ENCODE peak calls at places on chromosome 3, in four cellular contexts. O is esophagus squamous epithelium, E is brain microvascular endothelial cell, L is ovary. H is an unnamed sample.

GRCh38 chr3:10867384-10867783 is 51.4 kb downstream of the SLC6A11 start:
- DNase-seq in E (peak), L (no peak), O (no peak), H (no peak)

GRCh38 chr3:60948488-60948887 is 302.8 kb downstream of the FHIT start:
- DNase-seq in E (peak), O (no peak), L (no peak), H (no peak)

GRCh38 chr3:29240248-29240647 is 40.6 kb upstream of the RBMS3 start:
- DNase-seq in L (no peak), E (peak), O (no peak), H (no peak)

GRCh38 chr3:171810278-171811058 is at the start of gene PLD1:
- DNase-seq in E (peak), O (no peak), L (peak), H (peak)

GRCh38 chr3:36175113-36175812 is 205.0 kb upstream of the STAC start:
- DNase-seq in E (no peak), O (no peak), L (no peak), H (no peak)

GRCh38 chr3:188153498-188153948 is 434 bp upstream of the LPP start:
- DNase-seq in O (peak), L (peak), E (peak), H (peak)

GRCh38 chr3:58563386-58564035 is 13.7 kb downstream of the FAM107A start:
- DNase-seq in L (no peak), O (no peak), E (no peak), H (no peak)

GRCh38 chr3:143769663-143770062 is 78.6 kb downstream of the SLC9A9 start:
- DNase-seq in O (no peak), E (peak), L (no peak), H (no peak)

GRCh38 chr3:159762981-159763465 is 225.6 kb upstream of the IL12A start:
- DNase-seq in L (peak), O (peak), E (peak), H (peak)

GRCh38 chr3:15206662-15207576 is 873 bp downstream of the CAPN7 start:
- DNase-seq in L (no peak), O (no peak), E (peak), H (no peak)

GRCh38 chr3:40109641-40110490 is 199.6 kb upstream of the EIF1B start:
- DNase-seq in O (no peak), L (peak), E (no peak), H (no peak)

GRCh38 chr3:13950042-13950441 is 70.2 kb upstream of the WNT7A start:
- DNase-seq in E (no peak), L (no peak), O (no peak), H (no peak)

GRCh38 chr3:9915252-9916141 is 1.4 kb upstream of the IL17RC start:
- DNase-seq in E (peak), L (peak), O (no peak), H (peak)

GRCh38 chr3:81465510-81465909 is 295.9 kb downstream of the GBE1 start:
- DNase-seq in E (no peak), L (no peak), O (no peak), H (no peak)

GRCh38 chr3:172542999-172543398 is 19.8 kb upstream of the TNFSF10 start:
- DNase-seq in L (no peak), O (no peak), E (no peak), H (no peak)

DNA sequence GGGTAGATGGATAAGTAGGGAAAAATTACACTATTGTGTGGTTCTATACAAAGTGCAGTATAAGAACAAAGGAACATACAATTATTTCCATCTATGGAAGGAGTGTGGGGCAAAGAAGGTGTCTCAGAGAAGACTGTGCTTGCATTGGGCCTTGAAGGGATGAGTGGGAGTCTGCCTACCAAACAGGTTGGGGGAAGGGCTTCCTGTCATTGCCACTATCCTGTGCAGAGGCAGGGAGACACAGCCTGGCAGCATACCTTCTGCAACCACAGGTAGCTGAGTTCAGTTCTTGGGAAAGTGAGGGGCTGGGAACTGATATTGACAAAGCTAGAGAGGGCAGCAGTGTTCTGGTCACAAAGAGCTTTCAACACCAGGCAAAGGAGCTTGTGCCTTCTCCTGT is 3.4 kb downstream of the TIMP4 start:
- DNase-seq in O (no peak), E (no peak), L (no peak), H (no peak)
- H3K27ac ChIP-seq in O (no peak), E (no peak), L (no peak), H (no peak)

GRCh38 chr3:155491696-155492095 is 198.2 kb upstream of the STRIT1 start:
- DNase-seq in L (no peak), E (no peak), O (no peak), H (no peak)
- TF ChIP-seq CTCF in L (no peak), E (no peak), O (no peak), H (no peak)

GRCh38 chr3:93907132-93907531 is 66.6 kb downstream of the PROS1 start:
- DNase-seq in O (no peak), E (no peak), L (no peak), H (no peak)
- H3K4me3 ChIP-seq in O (no peak), E (no peak), L (no peak), H (no peak)

GRCh38 chr3:194326192-194327029 is 24.7 kb downstream of the CPN2 start:
- DNase-seq in O (no peak), E (no peak), L (no peak), H (no peak)
- H3K27ac ChIP-seq in O (no peak), E (no peak), L (no peak), H (no peak)

H was measured in heart right ventricle.